ENCODE peak calls at places on chromosomes 4 and X, in nine cellular contexts. One of them, this sample, is unnamed.
A peak's percentile ranks its signal among the peaks of the same experiment; 100 is the strongest.

GRCh38 chrX:47629419-47630210 is at the start of gene CFP:
- DNase-seq in body of pancreas: no peak
- DNase-seq in ovary: no peak
- DNase-seq in tibial nerve: no peak
- DNase-seq in breast epithelium: no peak
- DNase-seq in lower lobe of right lung: no peak
- DNase-seq in testis: no peak
- DNase-seq in colonic mucosa: no peak
- DNase-seq in adrenal gland: no peak
- DNase-seq in this sample: no peak

GRCh38 chr4:5933996-5934831 is 41.3 kb upstream of the CRMP1 start:
- DNase-seq in tibial nerve: no peak
- DNase-seq in colonic mucosa: no peak
- DNase-seq in ovary: no peak
- DNase-seq in body of pancreas: no peak
- DNase-seq in testis: no peak
- DNase-seq in lower lobe of right lung: no peak
- DNase-seq in breast epithelium: no peak
- DNase-seq in adrenal gland: no peak
- DNase-seq in this sample: no peak

GRCh38 chr4:47798165-47798564 is 39.7 kb downstream of the CORIN start:
- DNase-seq in ovary: no peak
- DNase-seq in body of pancreas: no peak
- DNase-seq in colonic mucosa: no peak
- DNase-seq in lower lobe of right lung: no peak
- DNase-seq in tibial nerve: no peak
- DNase-seq in adrenal gland: no peak
- DNase-seq in testis: no peak
- DNase-seq in breast epithelium: no peak
- DNase-seq in this sample: no peak

GRCh38 chrX:40543661-40544328 is 37.0 kb upstream of the ATP6AP2 start:
- DNase-seq in adrenal gland: no peak
- DNase-seq in breast epithelium: no peak
- DNase-seq in ovary: no peak
- DNase-seq in tibial nerve: peak; percentile 41
- DNase-seq in lower lobe of right lung: no peak
- DNase-seq in testis: peak; percentile 17
- DNase-seq in colonic mucosa: no peak
- DNase-seq in body of pancreas: peak; percentile 37
- DNase-seq in this sample: no peak

GRCh38 chr4:14222630-14223029 is 595.1 kb upstream of the BOD1L1 start:
- DNase-seq in body of pancreas: no peak
- DNase-seq in tibial nerve: no peak
- DNase-seq in colonic mucosa: no peak
- DNase-seq in ovary: no peak
- DNase-seq in testis: no peak
- DNase-seq in lower lobe of right lung: no peak
- DNase-seq in breast epithelium: no peak
- DNase-seq in adrenal gland: no peak
- DNase-seq in this sample: no peak

GRCh38 chr4:152459326-152459725 is 76.6 kb downstream of the FBXW7 start:
- DNase-seq in ovary: no peak
- DNase-seq in body of pancreas: no peak
- DNase-seq in colonic mucosa: no peak
- DNase-seq in lower lobe of right lung: no peak
- DNase-seq in breast epithelium: no peak
- DNase-seq in adrenal gland: no peak
- DNase-seq in testis: no peak
- DNase-seq in tibial nerve: no peak
- DNase-seq in this sample: no peak

GRCh38 chrX:154024271-154024670 is 4.6 kb upstream of the IRAK1 start:
- DNase-seq in colonic mucosa: no peak
- DNase-seq in breast epithelium: no peak
- DNase-seq in ovary: no peak
- DNase-seq in lower lobe of right lung: no peak
- DNase-seq in body of pancreas: no peak
- DNase-seq in tibial nerve: no peak
- DNase-seq in adrenal gland: no peak
- DNase-seq in testis: no peak
- DNase-seq in this sample: no peak

GRCh38 chr4:7199129-7199725 is 6.9 kb downstream of the SORCS2 start:
- DNase-seq in adrenal gland: no peak
- DNase-seq in breast epithelium: no peak
- DNase-seq in ovary: no peak
- DNase-seq in body of pancreas: no peak
- DNase-seq in tibial nerve: no peak
- DNase-seq in testis: peak; percentile 50
- DNase-seq in colonic mucosa: no peak
- DNase-seq in lower lobe of right lung: peak; percentile 42
- DNase-seq in this sample: peak; percentile 37

GRCh38 chrX:136646602-136647239 is 1.2 kb upstream of the CD40LG start:
- DNase-seq in tibial nerve: no peak
- DNase-seq in body of pancreas: no peak
- DNase-seq in breast epithelium: no peak
- DNase-seq in adrenal gland: no peak
- DNase-seq in testis: no peak
- DNase-seq in lower lobe of right lung: no peak
- DNase-seq in colonic mucosa: no peak
- DNase-seq in ovary: no peak
- DNase-seq in this sample: no peak

GRCh38 chr4:184746532-184746870 is 12.6 kb upstream of the CENPU start:
- DNase-seq in testis: peak; percentile 62
- DNase-seq in lower lobe of right lung: no peak
- DNase-seq in ovary: peak; percentile 56
- DNase-seq in colonic mucosa: peak; percentile 41
- DNase-seq in breast epithelium: peak; percentile 85
- DNase-seq in tibial nerve: peak; percentile 78
- DNase-seq in body of pancreas: peak; percentile 79
- DNase-seq in adrenal gland: peak; percentile 39
- DNase-seq in this sample: no peak

GRCh38 chrX:56726609-56727008 is 2.4 kb upstream of the NBDY start:
- DNase-seq in breast epithelium: no peak
- DNase-seq in testis: peak; percentile 14
- DNase-seq in colonic mucosa: no peak
- DNase-seq in ovary: no peak
- DNase-seq in adrenal gland: no peak
- DNase-seq in tibial nerve: peak; percentile 7
- DNase-seq in body of pancreas: peak; percentile 9
- DNase-seq in lower lobe of right lung: no peak
- DNase-seq in this sample: no peak

GRCh38 chr4:123406862-123407261 is 10.3 kb downstream of the SPRY1 start:
- DNase-seq in ovary: no peak
- DNase-seq in body of pancreas: no peak
- DNase-seq in colonic mucosa: no peak
- DNase-seq in lower lobe of right lung: no peak
- DNase-seq in testis: no peak
- DNase-seq in adrenal gland: no peak
- DNase-seq in breast epithelium: no peak
- DNase-seq in tibial nerve: no peak
- DNase-seq in this sample: no peak

GRCh38 chr4:170675568-170676262 is 586.0 kb upstream of the AADAT start:
- DNase-seq in ovary: no peak
- DNase-seq in lower lobe of right lung: no peak
- DNase-seq in colonic mucosa: no peak
- DNase-seq in breast epithelium: no peak
- DNase-seq in testis: no peak
- DNase-seq in body of pancreas: no peak
- DNase-seq in tibial nerve: no peak
- DNase-seq in adrenal gland: no peak
- DNase-seq in this sample: no peak

GRCh38 chr4:93633721-93634120 is 194.8 kb upstream of the ATOH1 start:
- DNase-seq in breast epithelium: no peak
- DNase-seq in testis: no peak
- DNase-seq in tibial nerve: no peak
- DNase-seq in lower lobe of right lung: no peak
- DNase-seq in colonic mucosa: no peak
- DNase-seq in ovary: no peak
- DNase-seq in adrenal gland: no peak
- DNase-seq in body of pancreas: no peak
- DNase-seq in this sample: no peak

GRCh38 chr4:25976780-25977179 is 62.8 kb downstream of the SMIM20 start:
- DNase-seq in breast epithelium: no peak
- DNase-seq in testis: no peak
- DNase-seq in adrenal gland: no peak
- DNase-seq in lower lobe of right lung: no peak
- DNase-seq in colonic mucosa: no peak
- DNase-seq in tibial nerve: no peak
- DNase-seq in ovary: no peak
- DNase-seq in body of pancreas: no peak
- DNase-seq in this sample: no peak

GRCh38 chrX:19627533-19627932 is 112.2 kb upstream of the MAP3K15 start:
- DNase-seq in lower lobe of right lung: no peak
- DNase-seq in testis: no peak
- DNase-seq in ovary: no peak
- DNase-seq in tibial nerve: no peak
- DNase-seq in breast epithelium: no peak
- DNase-seq in adrenal gland: no peak
- DNase-seq in colonic mucosa: no peak
- DNase-seq in body of pancreas: no peak
- DNase-seq in this sample: no peak

GRCh38 chr4:183618681-183619080 is 40.3 kb downstream of the RWDD4 start:
- DNase-seq in adrenal gland: peak; percentile 42
- DNase-seq in colonic mucosa: no peak
- DNase-seq in body of pancreas: peak; percentile 58
- DNase-seq in lower lobe of right lung: no peak
- DNase-seq in ovary: no peak
- DNase-seq in testis: peak; percentile 46
- DNase-seq in tibial nerve: no peak
- DNase-seq in breast epithelium: no peak
- DNase-seq in this sample: no peak
- H3K4me3 ChIP-seq in adrenal gland: no peak overlapping the region
- H3K4me3 ChIP-seq in colonic mucosa: no peak overlapping the region
- H3K4me3 ChIP-seq in body of pancreas: no peak overlapping the region
- H3K4me3 ChIP-seq in lower lobe of right lung: no peak overlapping the region
- H3K4me3 ChIP-seq in ovary: no peak overlapping the region
- H3K4me3 ChIP-seq in testis: no peak overlapping the region
- H3K4me3 ChIP-seq in tibial nerve: no peak overlapping the region
- H3K4me3 ChIP-seq in breast epithelium: no peak overlapping the region
- H3K4me3 ChIP-seq in this sample: no peak overlapping the region

GRCh38 chr4:102600689-102601088 is 99.5 kb downstream of the NFKB1 start:
- DNase-seq in body of pancreas: no peak
- DNase-seq in adrenal gland: no peak
- DNase-seq in ovary: no peak
- DNase-seq in tibial nerve: no peak
- DNase-seq in testis: no peak
- DNase-seq in colonic mucosa: no peak
- DNase-seq in breast epithelium: no peak
- DNase-seq in lower lobe of right lung: no peak
- DNase-seq in this sample: no peak
- H3K36me3 ChIP-seq in body of pancreas: no peaks in the 10 kb centered on the region
- H3K36me3 ChIP-seq in adrenal gland: peaks cover 73% of the 10 kb centered on the region
- H3K36me3 ChIP-seq in ovary: no peaks in the 10 kb centered on the region
- H3K36me3 ChIP-seq in tibial nerve: no peaks in the 10 kb centered on the region
- H3K36me3 ChIP-seq in testis: no peaks in the 10 kb centered on the region
- H3K36me3 ChIP-seq in colonic mucosa: peaks cover 5% of the 10 kb centered on the region
- H3K36me3 ChIP-seq in breast epithelium: peaks cover 3% of the 10 kb centered on the region
- H3K36me3 ChIP-seq in lower lobe of right lung: peaks cover 100% of the 10 kb centered on the region
- H3K36me3 ChIP-seq in this sample: peaks cover 11% of the 10 kb centered on the region

GRCh38 chrX:103741879-103742278 is 31.2 kb downstream of the TMEM31 start:
- DNase-seq in adrenal gland: no peak
- DNase-seq in lower lobe of right lung: no peak
- DNase-seq in colonic mucosa: no peak
- DNase-seq in tibial nerve: no peak
- DNase-seq in ovary: no peak
- DNase-seq in testis: no peak
- DNase-seq in body of pancreas: no peak
- DNase-seq in breast epithelium: no peak
- DNase-seq in this sample: no peak

GRCh38 chrX:103742339-103742738 is 31.6 kb downstream of the TMEM31 start:
- DNase-seq in lower lobe of right lung: no peak
- DNase-seq in breast epithelium: no peak
- DNase-seq in testis: no peak
- DNase-seq in body of pancreas: no peak
- DNase-seq in adrenal gland: no peak
- DNase-seq in ovary: no peak
- DNase-seq in tibial nerve: no peak
- DNase-seq in colonic mucosa: no peak
- DNase-seq in this sample: no peak

DNA sequence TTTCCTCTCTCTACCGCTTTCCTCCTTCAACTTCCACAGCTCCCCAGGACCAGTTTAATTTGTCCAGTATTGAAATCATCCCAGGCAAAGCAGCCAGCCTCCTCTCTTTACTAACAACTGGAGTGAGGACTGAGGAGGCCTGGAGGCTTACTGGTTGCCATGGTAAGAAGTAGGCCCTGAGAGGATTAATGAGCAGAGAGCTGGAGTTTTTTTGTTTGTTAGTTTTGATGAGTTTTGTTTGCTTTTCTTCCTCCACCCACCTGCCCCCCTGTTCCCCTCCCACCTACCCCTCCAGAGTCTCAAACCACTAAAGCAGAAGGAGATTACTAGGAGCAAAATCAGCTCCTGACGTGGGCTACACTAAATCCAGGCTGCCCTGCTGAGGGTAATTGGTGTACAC is 29.4 kb upstream of the PLP1 start:
- DNase-seq in breast epithelium: no peak
- DNase-seq in body of pancreas: no peak
- DNase-seq in adrenal gland: no peak
- DNase-seq in testis: no peak
- DNase-seq in ovary: no peak
- DNase-seq in colonic mucosa: no peak
- DNase-seq in tibial nerve: no peak
- DNase-seq in lower lobe of right lung: no peak
- DNase-seq in this sample: no peak
- H3K4me1 ChIP-seq in breast epithelium: no peaks in the 10 kb centered on the region
- H3K4me1 ChIP-seq in body of pancreas: no peaks in the 10 kb centered on the region
- H3K4me1 ChIP-seq in adrenal gland: no peaks in the 10 kb centered on the region
- H3K4me1 ChIP-seq in testis: no peaks in the 10 kb centered on the region
- H3K4me1 ChIP-seq in ovary: no peaks in the 10 kb centered on the region
- H3K4me1 ChIP-seq in colonic mucosa: no peaks in the 10 kb centered on the region
- H3K4me1 ChIP-seq in tibial nerve: no peaks in the 10 kb centered on the region
- H3K4me1 ChIP-seq in lower lobe of right lung: no peaks in the 10 kb centered on the region
- H3K4me1 ChIP-seq in this sample: no peaks in the 10 kb centered on the region

GRCh38 chr4:15707363-15707715 is 4.5 kb downstream of the BST1 start:
- DNase-seq in lower lobe of right lung: no peak
- DNase-seq in breast epithelium: no peak
- DNase-seq in adrenal gland: no peak
- DNase-seq in colonic mucosa: no peak
- DNase-seq in body of pancreas: no peak
- DNase-seq in testis: no peak
- DNase-seq in tibial nerve: no peak
- DNase-seq in ovary: no peak
- DNase-seq in this sample: no peak

GRCh38 chr4:15704145-15704544 is 1.3 kb downstream of the BST1 start:
- DNase-seq in tibial nerve: no peak
- DNase-seq in ovary: no peak
- DNase-seq in breast epithelium: no peak
- DNase-seq in adrenal gland: no peak
- DNase-seq in lower lobe of right lung: no peak
- DNase-seq in testis: no peak
- DNase-seq in body of pancreas: no peak
- DNase-seq in colonic mucosa: no peak
- DNase-seq in this sample: no peak

GRCh38 chr4:15706646-15707362 is 3.9 kb downstream of the BST1 start:
- DNase-seq in body of pancreas: no peak
- DNase-seq in tibial nerve: no peak
- DNase-seq in lower lobe of right lung: no peak
- DNase-seq in breast epithelium: no peak
- DNase-seq in testis: no peak
- DNase-seq in colonic mucosa: no peak
- DNase-seq in adrenal gland: no peak
- DNase-seq in ovary: no peak
- DNase-seq in this sample: no peak

GRCh38 chr4:15702941-15703403 is at the start of gene BST1:
- DNase-seq in adrenal gland: peak; percentile 58
- DNase-seq in ovary: peak; percentile 47
- DNase-seq in tibial nerve: peak; percentile 60
- DNase-seq in lower lobe of right lung: peak; percentile 89
- DNase-seq in breast epithelium: no peak
- DNase-seq in testis: peak; percentile 53
- DNase-seq in body of pancreas: peak; percentile 52
- DNase-seq in colonic mucosa: peak; percentile 89
- DNase-seq in this sample: peak; percentile 88

GRCh38 chr4:15703439-15703838 is 574 bp downstream of the BST1 start:
- DNase-seq in colonic mucosa: no peak
- DNase-seq in body of pancreas: no peak
- DNase-seq in adrenal gland: no peak
- DNase-seq in ovary: no peak
- DNase-seq in testis: no peak
- DNase-seq in lower lobe of right lung: no peak
- DNase-seq in tibial nerve: no peak
- DNase-seq in breast epithelium: no peak
- DNase-seq in this sample: no peak
- H3K4me3 ChIP-seq in colonic mucosa: peak overlapping the region; percentile 39
- H3K4me3 ChIP-seq in body of pancreas: no peak overlapping the region
- H3K4me3 ChIP-seq in adrenal gland: no peak overlapping the region
- H3K4me3 ChIP-seq in ovary: peak overlapping the region; percentile 53
- H3K4me3 ChIP-seq in testis: peak overlapping the region; percentile 49
- H3K4me3 ChIP-seq in lower lobe of right lung: no peak overlapping the region
- H3K4me3 ChIP-seq in tibial nerve: peak overlapping the region; percentile 52
- H3K4me3 ChIP-seq in breast epithelium: peak overlapping the region; percentile 56
- H3K4me3 ChIP-seq in this sample: no peak overlapping the region